ENCODE peak calls at places on chromosomes 11 and 22, in four cellular contexts. L, M, V and Q are unnamed samples.

GRCh38 chr11:79086056-79086455 is 354.8 kb downstream of the TENM4 start:
- DNase-seq in V (no peak), L (no peak), M (no peak), Q (no peak)

GRCh38 chr11:111285205-111286079 is 12.9 kb upstream of the POU2AF3 start:
- DNase-seq in L (no peak), M (no peak), V (no peak), Q (no peak)

GRCh38 chr11:94602430-94603372 is 35.5 kb downstream of the PIWIL4 start:
- DNase-seq in M (no peak), V (no peak), L (peak; percentile 64), Q (no peak)

GRCh38 chr11:69791266-69791665 is 16.1 kb upstream of the FGF4 start:
- DNase-seq in V (no peak), M (no peak), L (peak; percentile 59), Q (no peak)

GRCh38 chr22:29081499-29082236 is 8.8 kb downstream of the KREMEN1 start:
- DNase-seq in M (no peak), L (no peak), V (no peak), Q (no peak)

GRCh38 chr11:11592146-11592684 is 29.6 kb downstream of the GALNT18 start:
- DNase-seq in M (no peak), L (no peak), V (no peak), Q (no peak)

GRCh38 chr11:32118025-32118974 is 27.4 kb downstream of the RCN1 start:
- DNase-seq in V (no peak), M (no peak), L (no peak), Q (no peak)

GRCh38 chr11:88297320-88298263 is 39.9 kb downstream of the CTSC start:
- DNase-seq in L (no peak), M (no peak), V (no peak), Q (no peak)

GRCh38 chr11:125514336-125515101 is 18.5 kb upstream of the FEZ1 start:
- DNase-seq in M (peak; percentile 48), V (peak; percentile 28), L (no peak), Q (no peak)

GRCh38 chr11:69840371-69841169 is 21.4 kb upstream of the FGF3 start:
- DNase-seq in V (no peak), M (no peak), L (no peak), Q (no peak)

GRCh38 chr11:12824281-12825041 is 150.2 kb downstream of the TEAD1 start:
- DNase-seq in M (no peak), V (no peak), L (no peak), Q (no peak)

GRCh38 chr11:70547386-70547785 is 149.1 kb downstream of the CTTN start:
- DNase-seq in V (no peak), M (no peak), L (no peak), Q (no peak)

GRCh38 chr11:2548596-2548995 is 103.8 kb downstream of the KCNQ1 start:
- DNase-seq in V (no peak), M (no peak), L (no peak), Q (no peak)

GRCh38 chr11:121318848-121319834 is 26.6 kb downstream of the SC5D start:
- DNase-seq in L (no peak), M (no peak), V (peak; percentile 22), Q (peak; percentile 32)

GRCh38 chr11:119459293-119459976 is 36.5 kb upstream of the THY1 start:
- DNase-seq in V (no peak), L (no peak), M (no peak), Q (no peak)

GRCh38 chr11:26993965-26994446 is at the start of gene FIBIN:
- DNase-seq in V (no peak), M (no peak), L (peak; percentile 46), Q (no peak)

GRCh38 chr22:31227186-31227585 is 15.1 kb downstream of the LIMK2 start:
- DNase-seq in M (no peak), V (no peak), L (no peak), Q (no peak)

GRCh38 chr11:102367364-102367763 is 20.4 kb downstream of the BIRC2 start:
- DNase-seq in L (no peak), V (no peak), M (no peak), Q (no peak)

GRCh38 chr11:5364214-5364613 is 12.9 kb downstream of the OR51B6 start:
- DNase-seq in V (no peak), M (no peak), L (no peak), Q (no peak)

GRCh38 chr11:72752088-72752914 is at the start of gene ARAP1:
- DNase-seq in L (peak; percentile 77), M (peak; percentile 76), V (peak; percentile 83), Q (peak; percentile 46)

GRCh38 chr11:31956310-31956709 is 134.6 kb upstream of the RCN1 start:
- DNase-seq in V (no peak), L (no peak), M (no peak), Q (no peak)

GRCh38 chr22:45224988-45225731 is 15.5 kb downstream of the KIAA0930 start:
- DNase-seq in L (no peak), M (no peak), V (no peak), Q (no peak)

GRCh38 chr11:60844045-60844869 is 2.3 kb downstream of the CCDC86 start:
- DNase-seq in L (no peak), M (no peak), V (no peak), Q (no peak)

GRCh38 chr11:73401217-73401923 is 25.2 kb downstream of the RELT start:
- DNase-seq in M (no peak), L (no peak), V (no peak), Q (no peak)

GRCh38 chr11:129102225-129102624 is 89.9 kb downstream of the ARHGAP32 start:
- DNase-seq in L (no peak), V (no peak), M (no peak), Q (no peak)

GRCh38 chr11:86047275-86047991 is 21.5 kb downstream of the PICALM start:
- DNase-seq in L (no peak), M (no peak), V (no peak), Q (no peak)

GRCh38 chr11:43278302-43278956 is 33.4 kb upstream of the API5 start:
- DNase-seq in M (no peak), V (no peak), L (no peak), Q (no peak)

GRCh38 chr22:32317524-32317923 is 40.1 kb upstream of the RFPL3 start:
- DNase-seq in M (no peak), V (no peak), L (no peak), Q (no peak)

GRCh38 chr11:62931501-62932278 is 10.5 kb upstream of the CHRM1 start:
- DNase-seq in M (no peak), V (no peak), L (no peak), Q (no peak)

GRCh38 chr22:35630387-35630793 is 13.3 kb upstream of the MB start:
- DNase-seq in L (no peak), V (no peak), M (no peak), Q (no peak)

GRCh38 chr22:48135641-48136040 is 1373.2 kb downstream of the TBC1D22A start:
- DNase-seq in M (no peak), V (no peak), L (no peak), Q (no peak)

GRCh38 chr22:20296598-20296997 is 23.3 kb downstream of the DGCR6L start:
- DNase-seq in V (no peak), M (no peak), L (no peak), Q (no peak)

GRCh38 chr11:119727523-119728081 is 1.4 kb downstream of the NECTIN1 start:
- DNase-seq in L (peak; percentile 34), M (no peak), V (peak; percentile 32), Q (no peak)

GRCh38 chr11:37905707-37906417 is 1307.8 kb upstream of the RAG2 start:
- DNase-seq in L (no peak), M (no peak), V (no peak), Q (no peak)

DNA sequence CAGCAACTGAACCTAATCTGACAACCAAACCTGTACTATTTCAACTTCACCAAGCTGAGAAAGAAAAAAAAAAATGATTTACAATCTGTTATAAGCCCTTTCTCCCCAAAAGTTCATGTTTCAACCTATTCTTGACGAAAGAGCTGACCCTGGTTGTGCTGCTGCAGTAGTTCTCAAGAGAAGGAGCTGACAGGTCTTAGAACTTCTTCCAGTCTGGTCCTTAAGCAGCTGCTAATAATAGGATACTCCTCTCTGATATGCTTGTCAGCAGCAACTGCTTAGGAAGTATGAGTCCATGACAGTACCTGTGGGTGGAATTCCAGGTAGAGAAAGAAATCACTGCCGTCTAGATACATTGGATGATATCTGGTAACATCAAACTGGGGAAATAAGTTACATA is 735.1 kb upstream of the CCDC90B start:
- DNase-seq in V (no peak), M (no peak), L (no peak), Q (no peak)
- H3K27ac ChIP-seq in V (no peak overlapping the region), M (no peak overlapping the region), L (peak overlapping the region; percentile 2), Q (no peak overlapping the region)

DNA sequence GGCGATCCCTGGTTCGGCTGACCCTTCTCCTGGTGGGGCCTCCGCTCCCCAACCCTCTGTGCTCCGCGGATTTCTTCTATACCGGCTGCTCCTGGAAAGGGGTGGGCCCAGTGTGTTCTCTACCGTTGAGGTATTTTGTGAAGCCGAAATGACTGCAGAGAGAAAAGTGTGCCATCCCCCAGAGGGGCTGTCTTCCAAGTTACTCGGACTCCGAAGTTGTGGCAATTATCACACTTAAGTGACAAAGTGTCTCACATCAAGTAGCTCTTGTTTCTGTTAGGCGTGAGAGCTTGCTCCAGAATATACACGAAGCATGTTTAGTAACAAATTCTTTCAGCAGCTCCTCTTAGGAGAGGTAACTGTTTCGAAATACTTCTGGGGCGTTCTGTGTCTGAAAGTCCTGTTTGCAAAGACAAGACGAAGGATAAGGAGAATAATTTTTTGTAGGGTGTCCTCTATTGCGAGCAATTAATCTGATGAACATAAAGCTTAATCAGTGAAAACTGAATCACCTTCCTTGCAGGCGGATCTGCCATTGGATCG is 432 bp downstream of the XPNPEP3 start:
- DNase-seq in M (no peak), V (no peak), L (no peak), Q (no peak)
- H3K4me1 ChIP-seq in M (peaks cover 40% of the 10 kb centered on the region), V (peaks cover 43% of the 10 kb centered on the region), L (no peaks in the 10 kb centered on the region), Q (peaks cover 36% of the 10 kb centered on the region)

GRCh38 chr22:46970411-46971123 is 208.1 kb downstream of the TBC1D22A start:
- DNase-seq in V (no peak), M (no peak), L (no peak), Q (no peak)
- H3K27ac ChIP-seq in V (peak overlapping the region; percentile 28), M (no peak overlapping the region), L (peak overlapping the region; percentile 49), Q (peak overlapping the region; percentile 69)

GRCh38 chr22:46456818-46457163 is 80.6 kb downstream of the CELSR1 start:
- DNase-seq in V (no peak), L (no peak), M (no peak), Q (no peak)
- H3K4me1 ChIP-seq in V (no peaks in the 10 kb centered on the region), L (no peaks in the 10 kb centered on the region), M (no peaks in the 10 kb centered on the region), Q (no peaks in the 10 kb centered on the region)

DNA sequence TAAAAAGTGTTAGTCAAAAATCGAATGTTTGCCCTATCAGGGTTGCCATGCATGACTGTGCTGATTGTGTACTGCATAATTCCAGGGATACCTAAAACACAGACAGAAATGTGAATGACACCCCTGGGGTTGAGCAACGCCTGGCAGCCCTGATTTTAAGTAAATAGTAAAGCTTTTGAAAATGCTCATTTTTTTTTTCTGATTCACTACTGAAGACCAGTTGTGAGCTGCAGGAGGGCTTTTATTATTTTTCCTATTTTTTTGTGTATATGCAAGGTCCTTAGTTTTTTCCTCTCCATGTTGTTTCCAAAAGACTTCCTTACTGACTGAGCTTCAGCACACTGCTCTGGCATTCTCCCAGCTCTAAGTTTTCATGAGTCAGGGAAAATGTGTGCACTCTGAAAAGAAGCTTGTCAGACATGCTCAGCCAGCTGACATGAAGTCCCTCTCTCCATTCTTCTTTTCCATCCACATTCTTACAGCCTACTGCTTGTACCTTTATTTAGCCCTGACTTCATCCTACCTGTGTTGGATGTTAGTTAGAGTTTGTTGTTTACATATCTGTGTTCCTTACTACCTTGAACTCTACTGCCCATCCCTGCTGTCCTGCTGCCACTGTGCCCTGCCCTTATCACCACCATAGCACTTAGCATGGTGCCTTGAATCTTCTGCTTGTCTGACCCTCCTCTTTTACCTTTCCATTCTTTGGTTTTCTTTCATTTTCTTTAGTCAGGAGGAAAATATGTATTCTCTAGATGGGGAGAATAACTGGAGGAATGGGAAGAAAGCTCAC is 79.5 kb downstream of the HORMAD2 start:
- DNase-seq in V (no peak), L (no peak), M (no peak), Q (no peak)
- H3K27ac ChIP-seq in V (no peak overlapping the region), L (no peak overlapping the region), M (no peak overlapping the region), Q (no peak overlapping the region)